ENCODE peak calls at places on chromosomes 6 and 20, in six cellular contexts. K is body of pancreas, C is A549, L is sigmoid colon, S is HCT116, D is left ventricle myocardium inferior. A is an unnamed sample.

GRCh38 chr20:46199198-46199597 is 81.1 kb downstream of the CD40 start:
- DNase-seq in K (no peak), C (peak; percentile 31), L (no peak), S (no peak), D (no peak), A (no peak)

GRCh38 chr6:1371933-1372332 is 17.4 kb upstream of the FOXF2 start:
- DNase-seq in K (no peak), C (no peak), L (no peak), S (no peak), D (no peak), A (no peak)

GRCh38 chr20:63980806-63981728 is at the start of gene PRPF6:
- DNase-seq in K (peak; percentile 96), C (peak; percentile 97), L (peak; percentile 97), S (peak; percentile 91), D (peak; percentile 94), A (no peak)

GRCh38 chr6:106685833-106686232 is 56.5 kb downstream of the QRSL1 start:
- DNase-seq in K (no peak), C (no peak), L (no peak), S (no peak), D (no peak), A (no peak)

GRCh38 chr6:41673704-41674000 is 35.4 kb downstream of the MDFI start:
- DNase-seq in K (no peak), C (no peak), L (no peak), S (no peak), D (no peak), A (no peak)

GRCh38 chr20:25273541-25274358 is 25.9 kb downstream of the PYGB start:
- DNase-seq in K (no peak), C (no peak), L (peak; percentile 86), S (no peak), D (peak; percentile 23), A (no peak)

GRCh38 chr6:44133003-44133931 is 5.9 kb downstream of the TMEM63B start:
- DNase-seq in K (no peak), C (peak; percentile 35), L (peak; percentile 80), S (peak; percentile 15), D (peak; percentile 55), A (no peak)

GRCh38 chr6:42140051-42140450 is 2.4 kb downstream of the C6orf132 start:
- DNase-seq in K (peak; percentile 35), C (peak; percentile 69), L (no peak), S (no peak), D (no peak), A (peak; percentile 58)

GRCh38 chr6:84048588-84048987 is 15.0 kb downstream of the MRAP2 start:
- DNase-seq in K (no peak), C (no peak), L (no peak), S (no peak), D (no peak), A (no peak)

GRCh38 chr6:19549109-19549508 is 288.1 kb upstream of the ID4 start:
- DNase-seq in K (no peak), C (no peak), L (no peak), S (no peak), D (no peak), A (no peak)

GRCh38 chr6:36848658-36849441 is 9.6 kb upstream of the CPNE5 start:
- DNase-seq in K (peak; percentile 71), C (no peak), L (no peak), S (no peak), D (peak; percentile 77), A (no peak)

GRCh38 chr6:122394016-122394415 is 5.4 kb upstream of the HSF2 start:
- DNase-seq in K (no peak), C (no peak), L (no peak), S (no peak), D (no peak), A (no peak)
- H3K27ac ChIP-seq in K (no peak overlapping the region), C (no peak overlapping the region), L (no peak overlapping the region), S (no peak overlapping the region), D (no peak overlapping the region), A (no peak overlapping the region)

GRCh38 chr20:61304750-61305149 is 52.7 kb downstream of the CDH4 start:
- DNase-seq in K (no peak), C (no peak), L (no peak), S (no peak), D (no peak), A (no peak)
- H3K9me3 ChIP-seq in K (no peaks in the 10 kb centered on the region), C (no peaks in the 10 kb centered on the region), L (no peaks in the 10 kb centered on the region), S (peaks cover 26% of the 10 kb centered on the region), D (no peaks in the 10 kb centered on the region), A (no peaks in the 10 kb centered on the region)

GRCh38 chr6:32224696-32225095 is 829 bp upstream of the NOTCH4 start:
- DNase-seq in K (no peak), C (no peak), L (no peak), S (no peak), D (no peak), A (no peak)

GRCh38 chr6:32226434-32226833 is 2.6 kb upstream of the NOTCH4 start:
- DNase-seq in K (no peak), C (no peak), L (no peak), S (no peak), D (no peak), A (no peak)

GRCh38 chr6:32220021-32220420 is 3.8 kb downstream of the NOTCH4 start:
- DNase-seq in K (no peak), C (no peak), L (peak; percentile 55), S (no peak), D (no peak), A (no peak)

GRCh38 chr6:32222333-32223230 is 1.3 kb downstream of the NOTCH4 start:
- DNase-seq in K (no peak), C (no peak), L (no peak), S (no peak), D (no peak), A (no peak)

GRCh38 chr6:32223258-32224235 is at the start of gene NOTCH4:
- DNase-seq in K (no peak), C (no peak), L (no peak), S (no peak), D (peak; percentile 47), A (no peak)
- H3K4me3 ChIP-seq in K (no peak within 1 kb of the TSS), C (no peak within 1 kb of the TSS), L (peak within 1 kb of the TSS; percentile 9), S (no peak within 1 kb of the TSS), D (peak within 1 kb of the TSS; percentile 65), A (no peak within 1 kb of the TSS)

DNA sequence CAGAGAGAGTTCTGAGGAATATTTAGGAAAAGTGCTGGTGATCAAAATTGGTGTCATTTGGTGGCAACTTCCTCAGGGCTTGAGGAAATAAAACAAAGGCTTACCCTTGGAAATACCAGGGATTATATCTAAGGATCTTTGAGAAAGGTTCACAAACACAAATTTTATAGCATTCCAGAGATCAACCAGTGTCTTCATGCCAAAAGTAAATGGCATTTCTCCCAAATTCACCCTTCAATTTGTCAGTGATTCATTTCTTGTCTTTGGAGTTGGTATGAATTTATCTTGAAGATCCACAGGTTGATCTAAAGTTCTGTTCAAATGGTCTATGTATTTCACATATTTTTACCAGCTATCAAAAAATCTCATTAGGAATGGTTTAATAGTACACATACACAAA is 181.5 kb downstream of the FUT9 start:
- DNase-seq in K (no peak), C (no peak), L (no peak), S (no peak), D (no peak), A (no peak)
- H3K27ac ChIP-seq in K (no peak overlapping the region), C (no peak overlapping the region), L (no peak overlapping the region), S (no peak overlapping the region), D (no peak overlapping the region), A (no peak overlapping the region)

DNA sequence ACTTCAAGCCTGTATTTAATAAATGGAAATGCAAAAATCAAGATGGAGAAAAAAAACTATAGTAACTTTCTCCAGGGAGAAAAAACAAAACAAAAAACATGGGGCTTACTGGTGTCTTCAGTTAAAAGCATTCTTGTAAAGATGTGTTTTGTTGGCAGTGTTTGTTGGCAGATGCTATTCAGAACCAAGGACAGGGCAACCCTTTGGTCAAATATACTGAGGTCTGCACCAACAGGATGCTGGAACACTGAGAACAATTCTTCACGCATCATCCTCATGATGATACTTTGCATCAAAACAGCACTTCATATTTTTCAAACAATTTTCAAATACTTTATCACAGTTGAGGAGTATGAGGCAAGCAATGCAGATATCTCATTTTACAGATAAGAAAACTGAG is 63.7 kb upstream of the CBLN4 start:
- DNase-seq in K (no peak), C (no peak), L (no peak), S (no peak), D (no peak), A (no peak)
- H3K9me3 ChIP-seq in K (no peaks in the 10 kb centered on the region), C (no peaks in the 10 kb centered on the region), L (no peaks in the 10 kb centered on the region), S (peaks cover 49% of the 10 kb centered on the region), D (peaks cover 5% of the 10 kb centered on the region), A (no peaks in the 10 kb centered on the region)

DNA sequence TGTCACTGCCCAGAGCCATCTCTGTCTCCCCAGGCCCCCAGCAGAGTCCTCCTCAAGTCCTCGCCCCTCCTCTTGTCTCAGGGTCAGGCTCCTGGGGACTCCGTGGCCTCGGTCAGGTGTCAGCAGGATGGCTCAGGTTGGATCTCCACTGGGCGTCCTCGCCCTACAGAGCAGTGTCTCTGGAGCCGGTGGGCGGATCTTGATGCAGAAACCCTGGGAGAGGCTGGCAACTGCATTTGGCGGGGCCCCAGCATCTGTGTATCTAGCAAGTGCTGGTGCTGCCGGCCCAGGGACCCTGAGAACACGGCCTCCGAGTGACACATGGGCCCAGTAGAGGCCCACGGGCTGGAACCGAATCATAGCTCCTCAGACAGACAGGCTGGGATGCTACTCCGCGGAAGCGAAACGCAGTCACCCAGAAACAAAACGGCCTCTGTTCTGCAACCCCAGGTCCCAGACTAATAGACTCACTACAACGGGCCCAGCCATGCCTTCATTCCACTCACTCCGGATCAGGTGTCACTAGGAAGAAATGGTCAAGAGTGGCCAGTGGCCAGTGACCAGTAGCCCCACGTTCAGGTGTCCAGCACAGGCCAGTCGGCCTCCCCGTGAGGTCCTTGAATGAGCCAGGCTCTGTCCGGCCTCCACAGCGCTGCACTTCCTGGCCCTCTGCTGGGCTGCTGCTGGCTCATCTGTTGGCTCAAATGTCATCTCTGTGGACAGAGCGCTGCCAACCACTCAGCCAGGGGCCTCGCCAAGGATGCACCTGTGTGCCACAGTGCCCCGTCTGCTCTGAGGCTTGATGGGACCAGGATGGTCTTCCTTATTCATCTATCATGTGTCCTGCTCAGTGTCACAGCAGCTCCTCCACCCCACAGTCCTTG is 12.6 kb upstream of the FRMD1 start:
- DNase-seq in K (no peak), C (no peak), L (no peak), S (no peak), D (no peak), A (no peak)
- H3K4me3 ChIP-seq in K (no peak overlapping the region), C (no peak overlapping the region), L (no peak overlapping the region), S (no peak overlapping the region), D (no peak overlapping the region), A (no peak overlapping the region)

DNA sequence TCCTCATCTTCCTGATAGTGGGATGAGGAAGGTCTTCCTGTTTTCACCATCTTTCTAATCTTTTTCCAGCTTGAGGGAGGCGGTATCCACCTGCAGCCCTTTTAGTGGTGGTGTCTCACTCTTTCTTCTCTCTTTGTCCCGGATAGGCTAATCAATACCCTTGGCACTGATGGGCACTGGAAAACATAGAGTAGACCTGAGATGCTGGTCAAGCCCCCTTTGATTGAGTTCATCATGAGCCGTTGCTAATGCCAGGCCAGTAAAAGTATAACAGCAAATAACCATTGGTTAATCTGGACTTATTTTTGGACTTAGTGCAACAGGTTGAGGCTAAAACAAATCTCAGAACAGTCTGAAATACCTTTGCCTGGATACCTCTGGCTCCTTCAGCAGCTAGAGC is 21.8 kb upstream of the PRND start:
- DNase-seq in K (no peak), C (no peak), L (no peak), S (no peak), D (no peak), A (no peak)
- H3K27ac ChIP-seq in K (no peak overlapping the region), C (no peak overlapping the region), L (no peak overlapping the region), S (no peak overlapping the region), D (no peak overlapping the region), A (no peak overlapping the region)

A was measured in keratinocyte.